ENCODE peak calls at places on chromosomes 6 and 20, in five cellular contexts. Y is epithelial cell of esophagus, Z is stomach, C is Panc1, E is foreskin fibroblast. G is an unnamed sample.

GRCh38 chr6:105428342-105428957 is 25.6 kb upstream of the PREP start:
- DNase-seq in Y (peak; percentile 68), Z (no peak), C (no peak), E (peak; percentile 79), G (peak; percentile 57)

GRCh38 chr6:27726620-27727023 is 185.6 kb downstream of the OR2B2 start:
- DNase-seq in Y (peak; percentile 55), Z (no peak), C (peak; percentile 71), E (no peak), G (no peak)

GRCh38 chr6:15077964-15078363 is 167.9 kb upstream of the JARID2 start:
- DNase-seq in Y (no peak), Z (no peak), C (no peak), E (no peak), G (no peak)

GRCh38 chr20:25508083-25508770 is 77.1 kb downstream of the NINL start:
- DNase-seq in Y (peak; percentile 28), Z (no peak), C (no peak), E (peak; percentile 83), G (peak; percentile 22)

GRCh38 chr6:12150812-12151432 is 138.8 kb downstream of the HIVEP1 start:
- DNase-seq in Y (peak; percentile 61), Z (no peak), C (no peak), E (no peak), G (no peak)

GRCh38 chr20:6623989-6624388 is 143.5 kb upstream of the BMP2 start:
- DNase-seq in Y (no peak), Z (no peak), C (no peak), E (no peak), G (no peak)

GRCh38 chr20:50885068-50885467 is 46.2 kb downstream of the ADNP start:
- DNase-seq in Y (no peak), Z (no peak), C (no peak), E (no peak), G (no peak)

GRCh38 chr20:3720068-3720467 is 7.7 kb upstream of the SIGLEC1 start:
- DNase-seq in Y (no peak), Z (no peak), C (no peak), E (no peak), G (no peak)

GRCh38 chr20:39985276-39985675 is 703.8 kb downstream of the MAFB start:
- DNase-seq in Y (no peak), Z (no peak), C (no peak), E (no peak), G (no peak)

GRCh38 chr20:47985092-47985850 is 200.0 kb upstream of the SULF2 start:
- DNase-seq in Y (peak; percentile 55), Z (no peak), C (no peak), E (no peak), G (peak; percentile 51)

GRCh38 chr6:69813508-69813907 is 16.7 kb upstream of the LMBRD1 start:
- DNase-seq in Y (no peak), Z (no peak), C (no peak), E (no peak), G (no peak)

GRCh38 chr6:160917581-160917980 is 74.0 kb upstream of the MAP3K4 start:
- DNase-seq in Y (peak; percentile 60), Z (no peak), C (no peak), E (no peak), G (no peak)

GRCh38 chr6:166558156-166559025 is 28.1 kb downstream of the RAMACL start:
- DNase-seq in Y (no peak), Z (no peak), C (no peak), E (no peak), G (no peak)

GRCh38 chr20:32896521-32897280 is 38.0 kb downstream of the EFCAB8 start:
- DNase-seq in Y (no peak), Z (no peak), C (no peak), E (no peak), G (no peak)

GRCh38 chr6:79373880-79374279 is 139.4 kb upstream of the HMGN3 start:
- DNase-seq in Y (peak; percentile 71), Z (no peak), C (no peak), E (no peak), G (no peak)

GRCh38 chr20:54874718-54875117 is 399.3 kb downstream of the DOK5 start:
- DNase-seq in Y (no peak), Z (no peak), C (no peak), E (no peak), G (no peak)

GRCh38 chr6:2157441-2158127 is 87.8 kb downstream of the GMDS start:
- DNase-seq in Y (peak; percentile 47), Z (no peak), C (no peak), E (peak; percentile 73), G (peak; percentile 87)

GRCh38 chr6:113860165-113860955 is 3.2 kb downstream of the MARCKS start:
- DNase-seq in Y (peak; percentile 39), Z (peak; percentile 29), C (no peak), E (no peak), G (no peak)

GRCh38 chr6:156102129-156102528 is 646.5 kb upstream of the NOX3 start:
- DNase-seq in Y (peak; percentile 18), Z (no peak), C (no peak), E (no peak), G (no peak)
- TF ChIP-seq CTCF in Y (peak; percentile 11), Z (no peak), C (peak; percentile 56), E (peak; percentile 38), G (peak; percentile 6)

GRCh38 chr6:126548301-126548700 is 208.4 kb downstream of the CENPW start:
- DNase-seq in Y (no peak), Z (no peak), C (no peak), E (no peak), G (no peak)

GRCh38 chr6:126553856-126554255 is 213.9 kb downstream of the CENPW start:
- DNase-seq in Y (no peak), Z (no peak), C (no peak), E (peak; percentile 7), G (no peak)

GRCh38 chr6:126546771-126547170 is 206.9 kb downstream of the CENPW start:
- DNase-seq in Y (peak; percentile 50), Z (no peak), C (no peak), E (no peak), G (peak; percentile 22)

DNA sequence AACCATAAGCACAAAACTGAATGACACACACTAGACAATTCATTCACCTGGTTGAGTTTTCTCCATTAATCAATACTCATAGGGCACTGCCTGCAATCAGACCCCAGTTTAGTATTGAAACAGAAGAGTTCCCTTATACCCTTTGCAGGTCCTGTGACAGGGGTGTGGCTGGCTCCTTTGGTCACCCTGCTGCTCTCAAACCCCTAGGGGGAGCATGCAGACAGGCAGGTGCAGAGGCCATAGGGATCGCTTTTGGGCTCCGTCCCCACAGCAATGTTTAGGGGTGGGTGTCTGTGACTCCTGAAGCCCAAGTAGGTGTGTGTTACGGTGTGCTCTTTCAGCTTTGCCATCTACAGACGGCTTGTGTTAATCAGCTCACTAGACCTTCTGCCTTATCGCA is 210.4 kb downstream of the CENPW start:
- DNase-seq in Y (no peak), Z (no peak), C (no peak), E (no peak), G (no peak)
- TF ChIP-seq CTCF in Y (no peak), Z (no peak), C (peak; percentile 3), E (no peak), G (no peak)

GRCh38 chr6:107656381-107656780 is 166.5 kb downstream of the SOBP start:
- DNase-seq in Y (no peak), Z (no peak), C (no peak), E (no peak), G (no peak)
- TF ChIP-seq CTCF in Y (no peak), Z (no peak), C (no peak), E (no peak), G (no peak)

GRCh38 chr6:38806271-38806670 is 91.2 kb downstream of the DNAH8 start:
- DNase-seq in Y (no peak), Z (no peak), C (no peak), E (no peak), G (no peak)
- TF ChIP-seq CTCF in Y (peak; percentile 18), Z (no peak), C (no peak), E (no peak), G (no peak)

DNA sequence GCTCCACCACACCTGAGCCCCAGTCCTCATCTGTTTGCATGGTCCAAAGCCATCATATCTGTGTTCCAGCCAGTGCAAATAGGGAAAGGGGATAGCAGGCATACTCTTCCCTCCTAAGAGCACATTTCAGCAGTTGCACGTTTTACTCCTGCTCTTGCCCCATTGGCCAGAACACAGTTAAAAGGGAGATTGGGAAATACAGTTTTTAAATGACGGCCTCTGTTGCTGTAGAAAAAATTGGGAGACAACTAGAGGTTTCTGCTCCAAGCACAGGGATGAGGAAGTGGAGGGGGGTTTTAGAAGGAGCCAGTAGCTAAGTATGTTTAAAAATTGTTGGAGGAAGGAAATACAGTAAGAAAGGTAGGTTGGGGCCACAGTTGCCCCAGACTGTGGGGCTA is 14.6 kb upstream of the STK35 start:
- DNase-seq in Y (no peak), Z (no peak), C (no peak), E (no peak), G (no peak)
- TF ChIP-seq CTCF in Y (no peak), Z (no peak), C (no peak), E (no peak), G (no peak)

DNA sequence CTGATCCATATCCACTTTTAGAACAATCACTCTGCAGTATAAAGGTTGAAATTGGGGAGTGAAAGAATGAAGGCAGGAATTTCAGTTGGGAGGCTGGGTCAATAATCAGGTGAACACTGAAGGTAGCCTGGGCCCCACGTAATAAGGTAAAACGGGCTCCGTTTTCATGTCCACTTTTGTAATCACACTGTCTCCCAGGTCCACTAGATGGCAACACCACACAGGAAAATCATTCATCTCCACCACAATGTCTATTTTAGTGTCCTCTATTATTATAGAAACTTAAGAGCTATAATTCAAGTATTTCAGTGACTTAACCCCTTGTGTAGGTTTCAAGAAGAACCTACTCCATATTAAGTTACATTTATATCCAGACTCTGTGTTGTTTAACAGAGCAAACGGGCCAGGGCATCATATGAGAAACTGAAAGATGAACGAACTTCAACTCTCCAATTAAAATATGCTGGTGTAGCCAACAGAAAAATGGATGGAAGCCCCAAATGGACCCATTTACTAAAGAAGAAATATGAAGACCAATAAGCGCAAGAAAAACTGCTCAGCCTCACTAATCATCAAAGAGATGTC is 45.9 kb upstream of the MC3R start:
- DNase-seq in Y (peak; percentile 26), Z (no peak), C (no peak), E (no peak), G (no peak)
- TF ChIP-seq CTCF in Y (peak; percentile 65), Z (no peak), C (peak; percentile 74), E (peak; percentile 31), G (peak; percentile 26)

GRCh38 chr20:60024801-60025200 is 66.6 kb downstream of the CDH26 start:
- DNase-seq in Y (no peak), Z (no peak), C (no peak), E (no peak), G (no peak)
- TF ChIP-seq CTCF in Y (no peak), Z (no peak), C (no peak), E (no peak), G (no peak)

G was measured in BJ.